ENCODE peak calls at places on chromosomes 7 and 10, in seven cellular contexts. T is H9, H is hepatocyte, O is neural crest cell, U is fibroblast of mammary gland, B is spleen, L is GM12865. I is an unnamed sample.
A peak's percentile ranks its signal among the peaks of the same experiment; 100 is the strongest.

GRCh38 chr7:120256719-120257118 is 16.3 kb upstream of the KCND2 start:
- DNase-seq in T (no peak), H (no peak), O (no peak), U (no peak), B (no peak), L (no peak), I (no peak)

GRCh38 chr10:79102056-79102874 is 33.5 kb downstream of the ZMIZ1 start:
- DNase-seq in T (no peak), H (peak; percentile 67), O (peak; percentile 14), U (no peak), B (peak; percentile 72), L (no peak), I (no peak)

GRCh38 chr10:52746169-52746568 is 26.4 kb downstream of the MBL2 start:
- DNase-seq in T (no peak), H (no peak), O (no peak), U (no peak), B (no peak), L (no peak), I (peak; percentile 9)

GRCh38 chr10:69352569-69353264 is 64.0 kb downstream of the TACR2 start:
- DNase-seq in T (no peak), H (no peak), O (no peak), U (peak; percentile 74), B (no peak), L (no peak), I (peak; percentile 66)

GRCh38 chr7:44079221-44080021 is 2.9 kb downstream of the POLM start:
- DNase-seq in T (no peak), H (no peak), O (no peak), U (no peak), B (peak; percentile 74), L (no peak), I (no peak)

GRCh38 chr7:33379891-33380525 is 250.6 kb downstream of the BBS9 start:
- DNase-seq in T (no peak), H (no peak), O (no peak), U (no peak), B (no peak), L (no peak), I (no peak)

GRCh38 chr7:103336781-103337180 is 7.8 kb downstream of the DNAJC2 start:
- DNase-seq in T (no peak), H (no peak), O (no peak), U (no peak), B (no peak), L (no peak), I (no peak)

GRCh38 chr10:94115725-94116124 is 122.0 kb downstream of the PLCE1 start:
- DNase-seq in T (no peak), H (no peak), O (no peak), U (peak; percentile 71), B (no peak), L (no peak), I (peak; percentile 75)

GRCh38 chr10:62059424-62059913 is 158.0 kb downstream of the ARID5B start:
- DNase-seq in T (no peak), H (no peak), O (no peak), U (peak; percentile 72), B (no peak), L (no peak), I (no peak)

GRCh38 chr10:73414230-73414981 is 548 bp upstream of the ANXA7 start:
- DNase-seq in T (no peak), H (peak; percentile 20), O (no peak), U (no peak), B (no peak), L (no peak), I (no peak)

GRCh38 chr10:101676573-101676972 is 18.4 kb downstream of the FBXW4 start:
- DNase-seq in T (no peak), H (no peak), O (no peak), U (no peak), B (no peak), L (no peak), I (no peak)

GRCh38 chr10:24237801-24238390 is 29.0 kb downstream of the KIAA1217 start:
- DNase-seq in T (no peak), H (peak; percentile 46), O (no peak), U (no peak), B (no peak), L (no peak), I (no peak)

GRCh38 chr7:125061-125471 is 67.3 kb upstream of the FAM20C start:
- DNase-seq in T (no peak), H (peak; percentile 3), O (no peak), U (no peak), B (no peak), L (no peak), I (no peak)

GRCh38 chr7:32319019-32319382 is 171.2 kb downstream of the LSM5 start:
- DNase-seq in T (no peak), H (no peak), O (no peak), U (no peak), B (no peak), L (no peak), I (no peak)

GRCh38 chr10:48470115-48470892 is 134.6 kb downstream of the ARHGAP22 start:
- DNase-seq in T (peak; percentile 78), H (peak; percentile 72), O (no peak), U (no peak), B (no peak), L (no peak), I (no peak)

GRCh38 chr7:24877790-24878311 is 102.1 kb downstream of the OSBPL3 start:
- DNase-seq in T (no peak), H (no peak), O (no peak), U (peak; percentile 40), B (no peak), L (peak; percentile 77), I (no peak)

GRCh38 chr10:7410800-7411670 is at the start of gene SFMBT2:
- DNase-seq in T (peak; percentile 45), H (peak; percentile 75), O (peak; percentile 46), U (peak; percentile 64), B (peak; percentile 91), L (peak; percentile 85), I (peak; percentile 19)

GRCh38 chr10:89773081-89773480 is 71.7 kb downstream of the KIF20B start:
- DNase-seq in T (no peak), H (no peak), O (no peak), U (peak; percentile 53), B (no peak), L (no peak), I (no peak)

GRCh38 chr7:76108540-76109233 is 60.8 kb downstream of the MDH2 start:
- DNase-seq in T (no peak), H (peak; percentile 76), O (no peak), U (peak; percentile 47), B (no peak), L (no peak), I (no peak)

GRCh38 chr7:156131881-156132280 is 319.6 kb upstream of the SHH start:
- DNase-seq in T (no peak), H (no peak), O (no peak), U (no peak), B (no peak), L (no peak), I (no peak)

GRCh38 chr10:98467506-98468318 is 21.0 kb upstream of the HPS1 start:
- DNase-seq in T (peak; percentile 79), H (peak; percentile 92), O (peak; percentile 54), U (peak; percentile 87), B (peak; percentile 87), L (peak; percentile 92), I (peak; percentile 77)

GRCh38 chr10:12708921-12709320 is 292.6 kb downstream of the CCDC3 start:
- DNase-seq in T (no peak), H (no peak), O (no peak), U (peak; percentile 38), B (no peak), L (no peak), I (peak; percentile 36)

GRCh38 chr10:75170215-75170614 is 40.4 kb upstream of the VDAC2 start:
- DNase-seq in T (no peak), H (no peak), O (no peak), U (no peak), B (no peak), L (no peak), I (no peak)

GRCh38 chr10:92242910-92243671 is 47.8 kb downstream of the CPEB3 start:
- DNase-seq in T (peak; percentile 56), H (peak; percentile 81), O (peak; percentile 28), U (peak; percentile 33), B (peak; percentile 87), L (peak; percentile 72), I (peak; percentile 27)

GRCh38 chr7:115216652-115217051 is 294.8 kb downstream of the MDFIC start:
- DNase-seq in T (no peak), H (no peak), O (no peak), U (no peak), B (no peak), L (no peak), I (no peak)

DNA sequence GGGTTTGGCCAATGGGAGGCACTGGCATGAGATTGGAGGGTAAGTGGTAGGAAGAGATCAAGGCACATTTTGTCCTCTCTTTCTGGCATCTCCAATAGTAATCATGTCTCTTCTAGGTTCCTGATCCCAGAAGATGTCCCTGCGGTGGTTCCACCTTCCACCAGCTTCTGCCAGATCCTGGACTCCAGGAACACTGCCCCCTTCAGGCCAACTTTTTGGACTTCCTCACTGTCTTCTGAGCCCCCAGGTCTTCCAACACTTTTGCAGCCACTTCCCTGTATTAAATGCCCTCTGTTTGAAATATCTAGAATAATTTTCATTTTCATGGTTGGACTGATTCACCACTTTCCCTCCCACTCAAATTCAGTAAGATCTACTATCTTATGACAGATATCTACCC is 60.9 kb downstream of the BAMBI start:
- DNase-seq in T (no peak), H (no peak), O (no peak), U (peak; percentile 12), B (no peak), L (peak; percentile 13), I (no peak)
- TF ChIP-seq CTCF in T (peak; percentile 60), H (no peak), O (peak; percentile 20), U (peak; percentile 9), B (no peak), L (peak; percentile 37), I (peak; percentile 56)

GRCh38 chr10:114110174-114110972 is 63.6 kb downstream of the CCDC186 start:
- DNase-seq in T (no peak), H (peak; percentile 37), O (no peak), U (peak; percentile 1), B (no peak), L (no peak), I (peak; percentile 14)
- TF ChIP-seq CTCF in T (peak; percentile 64), H (peak; percentile 35), O (peak; percentile 58), U (no peak), B (no peak), L (peak; percentile 30), I (peak; percentile 68)

DNA sequence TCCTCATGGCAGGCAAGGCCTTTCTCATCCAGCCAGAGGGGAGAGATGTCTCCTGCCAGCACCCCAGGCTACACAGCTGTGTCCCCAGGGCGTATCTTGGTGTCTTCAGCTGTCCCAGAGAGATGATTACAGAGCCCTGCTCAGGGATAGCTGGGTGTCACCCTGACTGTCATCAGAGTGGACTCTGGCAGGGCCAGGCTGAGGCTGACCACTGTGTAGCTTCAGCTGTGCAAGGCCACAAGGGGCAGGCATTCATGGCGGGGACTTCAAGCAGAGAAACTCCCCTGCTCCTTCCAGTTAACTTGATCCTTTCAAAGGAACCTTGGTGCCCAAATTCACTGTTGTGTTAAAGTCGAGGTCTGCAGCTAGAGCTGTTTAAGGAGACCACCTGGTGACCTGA is 124.1 kb downstream of the RGS10 start:
- DNase-seq in T (no peak), H (no peak), O (no peak), U (no peak), B (no peak), L (no peak), I (no peak)
- TF ChIP-seq CTCF in T (no peak), H (no peak), O (no peak), U (no peak), B (no peak), L (no peak), I (peak; percentile 28)

DNA sequence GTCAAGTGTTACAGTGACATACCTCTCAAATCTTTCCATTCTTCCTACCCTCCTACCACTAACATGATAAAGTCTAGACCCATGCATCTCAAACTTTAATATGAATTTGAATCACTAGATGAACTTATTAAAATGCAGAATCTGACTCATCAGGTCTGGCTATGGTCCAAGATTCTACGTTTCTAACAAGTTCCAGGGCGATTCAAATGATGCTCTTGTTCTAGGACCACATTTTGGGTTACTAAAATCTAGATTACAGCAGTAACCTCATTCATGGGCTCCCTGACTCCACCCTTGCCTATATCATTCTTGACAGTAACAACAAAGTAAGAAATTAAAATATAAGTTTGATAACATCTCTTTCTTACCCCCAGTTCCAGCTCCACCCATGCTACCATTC is 124.8 kb upstream of the LSM8 start:
- DNase-seq in T (no peak), H (no peak), O (no peak), U (peak; percentile 36), B (no peak), L (no peak), I (no peak)
- TF ChIP-seq CTCF in T (no peak), H (no peak), O (no peak), U (no peak), B (no peak), L (no peak), I (no peak)